ENCODE peak calls at places on chromosomes 3 and 15, in four cellular contexts. G is lower lobe of right lung, V is adrenal gland, R is GM20000. S is an unnamed sample.

GRCh38 chr15:99431661-99432091 is 134.1 kb upstream of the MEF2A start:
- DNase-seq in R (no peak), V (no peak), G (peak; percentile 37), S (peak; percentile 55)

GRCh38 chr15:31304074-31304648 is 22.5 kb upstream of the KLF13 start:
- DNase-seq in V (no peak), R (no peak), G (no peak), S (peak; percentile 94)

GRCh38 chr15:70127288-70127746 is 29.6 kb upstream of the TLE3 start:
- DNase-seq in V (no peak), R (no peak), G (no peak), S (no peak)

GRCh38 chr3:17399586-17399985 is 342.8 kb downstream of the TBC1D5 start:
- DNase-seq in G (no peak), R (no peak), V (no peak), S (no peak)

GRCh38 chr15:63506537-63507035 is 2.2 kb downstream of the USP3 start:
- DNase-seq in G (no peak), R (no peak), V (no peak), S (no peak)

GRCh38 chr15:38525489-38525888 is 39.1 kb downstream of the RASGRP1 start:
- DNase-seq in V (no peak), R (no peak), G (no peak), S (no peak)

GRCh38 chr3:112303811-112304325 is 9.9 kb upstream of the SLC9C1 start:
- DNase-seq in G (no peak), R (no peak), V (no peak), S (no peak)

GRCh38 chr3:81743096-81744025 is 18.1 kb downstream of the GBE1 start:
- DNase-seq in G (no peak), R (no peak), V (peak; percentile 75), S (no peak)

GRCh38 chr3:177306252-177306651 is 109.0 kb upstream of the TBL1XR1 start:
- DNase-seq in G (no peak), R (no peak), V (no peak), S (no peak)

GRCh38 chr15:77027111-77027696 is 32.3 kb downstream of the PSTPIP1 start:
- DNase-seq in R (no peak), G (no peak), V (no peak), S (peak; percentile 11)

GRCh38 chr15:31465083-31465955 is 138.7 kb downstream of the KLF13 start:
- DNase-seq in R (no peak), V (no peak), G (no peak), S (peak; percentile 43)

GRCh38 chr15:62404194-62404985 is 239.3 kb upstream of the C2CD4B start:
- DNase-seq in G (no peak), V (no peak), R (no peak), S (no peak)

GRCh38 chr15:94478763-94479162 is 247.4 kb downstream of the MCTP2 start:
- DNase-seq in V (no peak), G (no peak), R (no peak), S (no peak)

GRCh38 chr3:65545429-65545828 is 493.3 kb downstream of the MAGI1 start:
- DNase-seq in V (no peak), G (no peak), R (no peak), S (no peak)

GRCh38 chr3:146496246-146496645 is 26.9 kb upstream of the PLSCR2 start:
- DNase-seq in G (no peak), R (no peak), V (no peak), S (no peak)

GRCh38 chr3:45000823-45001222 is 24.8 kb downstream of the EXOSC7 start:
- DNase-seq in G (no peak), R (no peak), V (peak; percentile 92), S (no peak)

GRCh38 chr15:98493966-98494511 is 154.3 kb upstream of the IGF1R start:
- DNase-seq in R (no peak), V (no peak), G (no peak), S (no peak)

GRCh38 chr3:70554170-70554569 is 241.7 kb upstream of the MDFIC2 start:
- DNase-seq in G (no peak), V (no peak), R (no peak), S (no peak)

GRCh38 chr3:171461087-171461917 is 1.1 kb upstream of the TNIK start:
- DNase-seq in R (peak; percentile 53), V (peak; percentile 13), G (no peak), S (no peak)

GRCh38 chr3:29282431-29283296 is 1.8 kb downstream of the RBMS3 start:
- DNase-seq in V (no peak), G (no peak), R (no peak), S (no peak)

GRCh38 chr3:70702132-70702531 is 389.7 kb upstream of the MDFIC2 start:
- DNase-seq in V (no peak), G (no peak), R (no peak), S (no peak)

GRCh38 chr3:15292765-15293522 is 39.4 kb downstream of the SH3BP5 start:
- DNase-seq in R (no peak), G (peak; percentile 55), V (peak; percentile 98), S (peak; percentile 76)